ENCODE peak calls at places on chromosome 13, in ten cellular contexts. One of them, this sample, is unnamed.

GRCh38 chr13:39910041-39910440 is 254.6 kb downstream of the COG6 start:
- DNase-seq in CD4-positive, alpha-beta T cell: no peak
- DNase-seq in HTR-8/SVneo: no peak
- DNase-seq in BJ: no peak
- DNase-seq in mesenchymal stem cell: no peak
- DNase-seq in head of caudate nucleus: no peak
- DNase-seq in T-helper 17 cell: no peak
- DNase-seq in MCF 10A: no peak
- DNase-seq in CD8-positive, alpha-beta memory T cell: no peak
- DNase-seq in iris pigment epithelial cell: no peak
- DNase-seq in this sample: no peak

GRCh38 chr13:75704942-75705320 is 68.8 kb downstream of the LMO7 start:
- DNase-seq in BJ: no peak
- DNase-seq in T-helper 17 cell: no peak
- DNase-seq in head of caudate nucleus: no peak
- DNase-seq in CD8-positive, alpha-beta memory T cell: no peak
- DNase-seq in mesenchymal stem cell: no peak
- DNase-seq in HTR-8/SVneo: no peak
- DNase-seq in MCF 10A: peak; percentile 69
- DNase-seq in CD4-positive, alpha-beta T cell: no peak
- DNase-seq in iris pigment epithelial cell: no peak
- DNase-seq in this sample: no peak

GRCh38 chr13:48653074-48654054 is at the start of gene CYSLTR2:
- DNase-seq in MCF 10A: no peak
- DNase-seq in CD8-positive, alpha-beta memory T cell: peak; percentile 77
- DNase-seq in head of caudate nucleus: no peak
- DNase-seq in CD4-positive, alpha-beta T cell: peak; percentile 9
- DNase-seq in HTR-8/SVneo: no peak
- DNase-seq in T-helper 17 cell: no peak
- DNase-seq in iris pigment epithelial cell: peak; percentile 39
- DNase-seq in BJ: no peak
- DNase-seq in mesenchymal stem cell: peak; percentile 98
- DNase-seq in this sample: no peak

GRCh38 chr13:30021611-30022010 is 171.2 kb upstream of the UBL3 start:
- DNase-seq in T-helper 17 cell: no peak
- DNase-seq in MCF 10A: no peak
- DNase-seq in head of caudate nucleus: no peak
- DNase-seq in CD4-positive, alpha-beta T cell: no peak
- DNase-seq in HTR-8/SVneo: no peak
- DNase-seq in iris pigment epithelial cell: no peak
- DNase-seq in BJ: no peak
- DNase-seq in CD8-positive, alpha-beta memory T cell: no peak
- DNase-seq in mesenchymal stem cell: no peak
- DNase-seq in this sample: no peak

GRCh38 chr13:113803409-113804016 is 44.5 kb downstream of the TMEM255B start:
- DNase-seq in CD8-positive, alpha-beta memory T cell: no peak
- DNase-seq in head of caudate nucleus: no peak
- DNase-seq in T-helper 17 cell: no peak
- DNase-seq in CD4-positive, alpha-beta T cell: no peak
- DNase-seq in HTR-8/SVneo: no peak
- DNase-seq in BJ: no peak
- DNase-seq in MCF 10A: no peak
- DNase-seq in mesenchymal stem cell: no peak
- DNase-seq in iris pigment epithelial cell: no peak
- DNase-seq in this sample: no peak

GRCh38 chr13:61880576-61881283 is 465.1 kb upstream of the PCDH20 start:
- DNase-seq in mesenchymal stem cell: peak; percentile 22
- DNase-seq in iris pigment epithelial cell: peak; percentile 4
- DNase-seq in HTR-8/SVneo: peak; percentile 1
- DNase-seq in MCF 10A: peak; percentile 61
- DNase-seq in T-helper 17 cell: no peak
- DNase-seq in head of caudate nucleus: no peak
- DNase-seq in BJ: no peak
- DNase-seq in CD4-positive, alpha-beta T cell: no peak
- DNase-seq in CD8-positive, alpha-beta memory T cell: no peak
- DNase-seq in this sample: no peak

GRCh38 chr13:18991054-18991453 is 190.6 kb downstream of the TUBA3C start:
- DNase-seq in CD8-positive, alpha-beta memory T cell: no peak
- DNase-seq in head of caudate nucleus: peak; percentile 10
- DNase-seq in CD4-positive, alpha-beta T cell: no peak
- DNase-seq in iris pigment epithelial cell: no peak
- DNase-seq in MCF 10A: no peak
- DNase-seq in BJ: no peak
- DNase-seq in HTR-8/SVneo: no peak
- DNase-seq in mesenchymal stem cell: no peak
- DNase-seq in T-helper 17 cell: no peak
- DNase-seq in this sample: no peak

GRCh38 chr13:40024578-40024952 is 369.1 kb downstream of the COG6 start:
- DNase-seq in CD4-positive, alpha-beta T cell: no peak
- DNase-seq in BJ: no peak
- DNase-seq in head of caudate nucleus: no peak
- DNase-seq in MCF 10A: no peak
- DNase-seq in iris pigment epithelial cell: peak; percentile 71
- DNase-seq in HTR-8/SVneo: no peak
- DNase-seq in T-helper 17 cell: no peak
- DNase-seq in CD8-positive, alpha-beta memory T cell: no peak
- DNase-seq in mesenchymal stem cell: no peak
- DNase-seq in this sample: no peak

GRCh38 chr13:111384441-111385181 is 64.2 kb downstream of the TEX29 start:
- DNase-seq in iris pigment epithelial cell: no peak
- DNase-seq in head of caudate nucleus: peak; percentile 14
- DNase-seq in CD8-positive, alpha-beta memory T cell: peak; percentile 32
- DNase-seq in HTR-8/SVneo: no peak
- DNase-seq in BJ: no peak
- DNase-seq in mesenchymal stem cell: no peak
- DNase-seq in CD4-positive, alpha-beta T cell: peak; percentile 37
- DNase-seq in MCF 10A: no peak
- DNase-seq in T-helper 17 cell: no peak
- DNase-seq in this sample: no peak

GRCh38 chr13:54875111-54875510 is 1846.5 kb downstream of the OLFM4 start:
- DNase-seq in iris pigment epithelial cell: no peak
- DNase-seq in head of caudate nucleus: no peak
- DNase-seq in MCF 10A: no peak
- DNase-seq in BJ: no peak
- DNase-seq in CD4-positive, alpha-beta T cell: no peak
- DNase-seq in CD8-positive, alpha-beta memory T cell: no peak
- DNase-seq in T-helper 17 cell: no peak
- DNase-seq in HTR-8/SVneo: no peak
- DNase-seq in mesenchymal stem cell: no peak
- DNase-seq in this sample: no peak

GRCh38 chr13:20814224-20814910 is 40.6 kb upstream of the EEF1AKMT1 start:
- DNase-seq in T-helper 17 cell: no peak
- DNase-seq in MCF 10A: peak; percentile 96
- DNase-seq in CD8-positive, alpha-beta memory T cell: no peak
- DNase-seq in BJ: peak; percentile 74
- DNase-seq in mesenchymal stem cell: peak; percentile 96
- DNase-seq in iris pigment epithelial cell: peak; percentile 98
- DNase-seq in HTR-8/SVneo: peak; percentile 69
- DNase-seq in head of caudate nucleus: no peak
- DNase-seq in CD4-positive, alpha-beta T cell: no peak
- DNase-seq in this sample: no peak

GRCh38 chr13:81929988-81930387 is 1589.1 kb upstream of the SPRY2 start:
- DNase-seq in BJ: no peak
- DNase-seq in head of caudate nucleus: no peak
- DNase-seq in CD8-positive, alpha-beta memory T cell: no peak
- DNase-seq in HTR-8/SVneo: peak; percentile 3
- DNase-seq in T-helper 17 cell: no peak
- DNase-seq in MCF 10A: peak; percentile 55
- DNase-seq in mesenchymal stem cell: peak; percentile 48
- DNase-seq in iris pigment epithelial cell: peak; percentile 20
- DNase-seq in CD4-positive, alpha-beta T cell: no peak
- DNase-seq in this sample: no peak

GRCh38 chr13:60584976-60585375 is 188.0 kb downstream of the TDRD3 start:
- DNase-seq in CD4-positive, alpha-beta T cell: no peak
- DNase-seq in MCF 10A: peak; percentile 46
- DNase-seq in CD8-positive, alpha-beta memory T cell: no peak
- DNase-seq in T-helper 17 cell: no peak
- DNase-seq in HTR-8/SVneo: no peak
- DNase-seq in mesenchymal stem cell: no peak
- DNase-seq in iris pigment epithelial cell: peak; percentile 54
- DNase-seq in head of caudate nucleus: peak; percentile 24
- DNase-seq in BJ: no peak
- DNase-seq in this sample: no peak

GRCh38 chr13:75776550-75776949 is 140.4 kb downstream of the LMO7 start:
- DNase-seq in HTR-8/SVneo: no peak
- DNase-seq in T-helper 17 cell: no peak
- DNase-seq in mesenchymal stem cell: no peak
- DNase-seq in CD8-positive, alpha-beta memory T cell: no peak
- DNase-seq in head of caudate nucleus: no peak
- DNase-seq in iris pigment epithelial cell: no peak
- DNase-seq in MCF 10A: no peak
- DNase-seq in BJ: no peak
- DNase-seq in CD4-positive, alpha-beta T cell: no peak
- DNase-seq in this sample: no peak

GRCh38 chr13:100128373-100128772 is 39.5 kb downstream of the PCCA start:
- DNase-seq in T-helper 17 cell: no peak
- DNase-seq in mesenchymal stem cell: peak; percentile 83
- DNase-seq in BJ: no peak
- DNase-seq in CD8-positive, alpha-beta memory T cell: no peak
- DNase-seq in HTR-8/SVneo: peak; percentile 10
- DNase-seq in iris pigment epithelial cell: peak; percentile 69
- DNase-seq in MCF 10A: no peak
- DNase-seq in head of caudate nucleus: no peak
- DNase-seq in CD4-positive, alpha-beta T cell: no peak
- DNase-seq in this sample: no peak

GRCh38 chr13:47665041-47665440 is 336.0 kb downstream of the SUCLA2 start:
- DNase-seq in mesenchymal stem cell: no peak
- DNase-seq in BJ: no peak
- DNase-seq in T-helper 17 cell: no peak
- DNase-seq in MCF 10A: no peak
- DNase-seq in CD4-positive, alpha-beta T cell: no peak
- DNase-seq in head of caudate nucleus: no peak
- DNase-seq in iris pigment epithelial cell: no peak
- DNase-seq in CD8-positive, alpha-beta memory T cell: no peak
- DNase-seq in HTR-8/SVneo: no peak
- DNase-seq in this sample: no peak

GRCh38 chr13:30107126-30107525 is 200.2 kb downstream of the KATNAL1 start:
- DNase-seq in BJ: no peak
- DNase-seq in CD4-positive, alpha-beta T cell: no peak
- DNase-seq in mesenchymal stem cell: no peak
- DNase-seq in MCF 10A: no peak
- DNase-seq in T-helper 17 cell: no peak
- DNase-seq in iris pigment epithelial cell: no peak
- DNase-seq in head of caudate nucleus: no peak
- DNase-seq in HTR-8/SVneo: no peak
- DNase-seq in CD8-positive, alpha-beta memory T cell: no peak
- DNase-seq in this sample: no peak

GRCh38 chr13:45327253-45327954 is 13.6 kb downstream of the TPT1 start:
- DNase-seq in MCF 10A: no peak
- DNase-seq in HTR-8/SVneo: no peak
- DNase-seq in CD8-positive, alpha-beta memory T cell: no peak
- DNase-seq in T-helper 17 cell: no peak
- DNase-seq in BJ: no peak
- DNase-seq in iris pigment epithelial cell: no peak
- DNase-seq in mesenchymal stem cell: no peak
- DNase-seq in head of caudate nucleus: no peak
- DNase-seq in CD4-positive, alpha-beta T cell: no peak
- DNase-seq in this sample: no peak

GRCh38 chr13:90686438-90686837 is 661.0 kb upstream of the MIR17HG start:
- DNase-seq in mesenchymal stem cell: peak; percentile 44
- DNase-seq in head of caudate nucleus: no peak
- DNase-seq in CD4-positive, alpha-beta T cell: no peak
- DNase-seq in CD8-positive, alpha-beta memory T cell: no peak
- DNase-seq in T-helper 17 cell: no peak
- DNase-seq in MCF 10A: peak; percentile 61
- DNase-seq in HTR-8/SVneo: peak; percentile 9
- DNase-seq in iris pigment epithelial cell: peak; percentile 92
- DNase-seq in BJ: peak; percentile 67
- DNase-seq in this sample: no peak

GRCh38 chr13:105063676-105064075 is 1471.8 kb downstream of the EFNB2 start:
- DNase-seq in CD4-positive, alpha-beta T cell: no peak
- DNase-seq in T-helper 17 cell: no peak
- DNase-seq in MCF 10A: no peak
- DNase-seq in HTR-8/SVneo: no peak
- DNase-seq in BJ: no peak
- DNase-seq in iris pigment epithelial cell: peak; percentile 11
- DNase-seq in mesenchymal stem cell: no peak
- DNase-seq in CD8-positive, alpha-beta memory T cell: no peak
- DNase-seq in head of caudate nucleus: no peak
- DNase-seq in this sample: no peak

GRCh38 chr13:102710261-102710679 is 15.4 kb upstream of the METTL21C start:
- DNase-seq in BJ: peak; percentile 81
- DNase-seq in T-helper 17 cell: no peak
- DNase-seq in iris pigment epithelial cell: no peak
- DNase-seq in head of caudate nucleus: no peak
- DNase-seq in CD8-positive, alpha-beta memory T cell: no peak
- DNase-seq in HTR-8/SVneo: no peak
- DNase-seq in MCF 10A: no peak
- DNase-seq in mesenchymal stem cell: peak; percentile 7
- DNase-seq in CD4-positive, alpha-beta T cell: no peak
- DNase-seq in this sample: no peak

GRCh38 chr13:84607614-84608013 is 725.3 kb upstream of the SLITRK1 start:
- DNase-seq in CD8-positive, alpha-beta memory T cell: no peak
- DNase-seq in head of caudate nucleus: no peak
- DNase-seq in iris pigment epithelial cell: peak; percentile 80
- DNase-seq in T-helper 17 cell: no peak
- DNase-seq in CD4-positive, alpha-beta T cell: no peak
- DNase-seq in mesenchymal stem cell: no peak
- DNase-seq in HTR-8/SVneo: no peak
- DNase-seq in MCF 10A: peak; percentile 76
- DNase-seq in BJ: peak; percentile 55
- DNase-seq in this sample: no peak

GRCh38 chr13:31029129-31029528 is 96.7 kb downstream of the TEX26 start:
- DNase-seq in head of caudate nucleus: no peak
- DNase-seq in CD8-positive, alpha-beta memory T cell: no peak
- DNase-seq in CD4-positive, alpha-beta T cell: no peak
- DNase-seq in BJ: no peak
- DNase-seq in mesenchymal stem cell: no peak
- DNase-seq in T-helper 17 cell: no peak
- DNase-seq in iris pigment epithelial cell: no peak
- DNase-seq in HTR-8/SVneo: no peak
- DNase-seq in MCF 10A: no peak
- DNase-seq in this sample: no peak

GRCh38 chr13:83286737-83287136 is 595.5 kb downstream of the SLITRK1 start:
- DNase-seq in CD8-positive, alpha-beta memory T cell: no peak
- DNase-seq in T-helper 17 cell: no peak
- DNase-seq in CD4-positive, alpha-beta T cell: no peak
- DNase-seq in MCF 10A: peak; percentile 4
- DNase-seq in HTR-8/SVneo: no peak
- DNase-seq in mesenchymal stem cell: no peak
- DNase-seq in head of caudate nucleus: no peak
- DNase-seq in BJ: no peak
- DNase-seq in iris pigment epithelial cell: peak; percentile 28
- DNase-seq in this sample: no peak

GRCh38 chr13:80157261-80157942 is 183.5 kb downstream of the SPRY2 start:
- DNase-seq in head of caudate nucleus: no peak
- DNase-seq in T-helper 17 cell: no peak
- DNase-seq in CD8-positive, alpha-beta memory T cell: no peak
- DNase-seq in BJ: no peak
- DNase-seq in mesenchymal stem cell: peak; percentile 16
- DNase-seq in HTR-8/SVneo: no peak
- DNase-seq in MCF 10A: no peak
- DNase-seq in iris pigment epithelial cell: peak; percentile 55
- DNase-seq in CD4-positive, alpha-beta T cell: no peak
- DNase-seq in this sample: no peak

This sample was measured in nucleus accumbens.